ENCODE peak calls at places on chromosome 21, in six cellular contexts. O, B, H, L, S and M are unnamed samples.

GRCh38 chr21:46319192-46319591 is 4.5 kb downstream of the C21orf58 start:
- DNase-seq in S (no peak), H (no peak), L (no peak), O (no peak), B (no peak), M (no peak)

GRCh38 chr21:36330904-36331303 is 10.9 kb downstream of the MORC3 start:
- DNase-seq in L (peak; percentile 77), S (peak; percentile 57), O (peak; percentile 61), H (peak; percentile 42), B (no peak), M (peak; percentile 41)

GRCh38 chr21:36203603-36203889 is 46.9 kb downstream of the DOP1B start:
- DNase-seq in L (no peak), O (peak; percentile 28), B (no peak), S (no peak), H (peak; percentile 91), M (no peak)

GRCh38 chr21:37527716-37528115 is 161.1 kb downstream of the DYRK1A start:
- DNase-seq in O (no peak), H (no peak), L (no peak), B (no peak), S (no peak), M (no peak)

GRCh38 chr21:43193651-43194302 is 25.0 kb downstream of the CRYAA start:
- DNase-seq in S (no peak), L (peak; percentile 72), O (peak; percentile 38), H (peak; percentile 87), B (peak; percentile 27), M (peak; percentile 25)

GRCh38 chr21:42013338-42013737 is 3.2 kb upstream of the ZBTB21 start:
- DNase-seq in B (no peak), O (no peak), L (no peak), S (no peak), H (no peak), M (no peak)

GRCh38 chr21:33373451-33373850 is 29.8 kb upstream of the IFNGR2 start:
- DNase-seq in B (no peak), O (no peak), L (peak; percentile 51), H (peak; percentile 10), S (no peak), M (no peak)

GRCh38 chr21:14267071-14267470 is 51.1 kb downstream of the RBM11 start:
- DNase-seq in L (no peak), B (no peak), H (no peak), S (no peak), O (no peak), M (no peak)

GRCh38 chr21:42474043-42474831 is 21.8 kb downstream of the RSPH1 start:
- DNase-seq in L (no peak), O (peak; percentile 43), S (no peak), H (peak; percentile 5), B (peak; percentile 71), M (no peak)

GRCh38 chr21:45935628-45936027 is 45.9 kb upstream of the COL6A1 start:
- DNase-seq in O (no peak), S (peak; percentile 26), B (no peak), L (no peak), H (peak; percentile 62), M (peak; percentile 22)

GRCh38 chr21:23160914-23161313 is 2162.7 kb downstream of the NCAM2 start:
- DNase-seq in L (no peak), B (no peak), H (no peak), S (no peak), O (peak; percentile 3), M (no peak)

GRCh38 chr21:46024983-46025860 is 43.7 kb downstream of the COL6A1 start:
- DNase-seq in L (no peak), O (no peak), B (no peak), H (peak; percentile 90), S (no peak), M (no peak)

GRCh38 chr21:41366522-41367151 is 4.8 kb downstream of the MX2 start:
- DNase-seq in O (no peak), L (peak; percentile 60), B (no peak), H (peak; percentile 80), S (no peak), M (no peak)

GRCh38 chr21:36730291-36731281 is 31.7 kb downstream of the SIM2 start:
- DNase-seq in H (peak; percentile 49), B (no peak), S (no peak), L (no peak), O (no peak), M (no peak)

GRCh38 chr21:42118121-42118795 is 47.1 kb downstream of the UMODL1 start:
- DNase-seq in O (no peak), H (no peak), S (no peak), B (no peak), L (no peak), M (no peak)

GRCh38 chr21:41601573-41602371 is 93.8 kb upstream of the TMPRSS2 start:
- DNase-seq in H (peak; percentile 42), S (no peak), B (no peak), O (no peak), L (no peak), M (no peak)

GRCh38 chr21:25961042-25961441 is 209.5 kb downstream of the APP start:
- DNase-seq in H (no peak), L (no peak), O (no peak), S (peak; percentile 38), B (peak; percentile 53), M (peak; percentile 4)

GRCh38 chr21:28135646-28136045 is 857.0 kb downstream of the LTN1 start:
- DNase-seq in B (no peak), S (no peak), O (no peak), H (no peak), L (no peak), M (no peak)

DNA sequence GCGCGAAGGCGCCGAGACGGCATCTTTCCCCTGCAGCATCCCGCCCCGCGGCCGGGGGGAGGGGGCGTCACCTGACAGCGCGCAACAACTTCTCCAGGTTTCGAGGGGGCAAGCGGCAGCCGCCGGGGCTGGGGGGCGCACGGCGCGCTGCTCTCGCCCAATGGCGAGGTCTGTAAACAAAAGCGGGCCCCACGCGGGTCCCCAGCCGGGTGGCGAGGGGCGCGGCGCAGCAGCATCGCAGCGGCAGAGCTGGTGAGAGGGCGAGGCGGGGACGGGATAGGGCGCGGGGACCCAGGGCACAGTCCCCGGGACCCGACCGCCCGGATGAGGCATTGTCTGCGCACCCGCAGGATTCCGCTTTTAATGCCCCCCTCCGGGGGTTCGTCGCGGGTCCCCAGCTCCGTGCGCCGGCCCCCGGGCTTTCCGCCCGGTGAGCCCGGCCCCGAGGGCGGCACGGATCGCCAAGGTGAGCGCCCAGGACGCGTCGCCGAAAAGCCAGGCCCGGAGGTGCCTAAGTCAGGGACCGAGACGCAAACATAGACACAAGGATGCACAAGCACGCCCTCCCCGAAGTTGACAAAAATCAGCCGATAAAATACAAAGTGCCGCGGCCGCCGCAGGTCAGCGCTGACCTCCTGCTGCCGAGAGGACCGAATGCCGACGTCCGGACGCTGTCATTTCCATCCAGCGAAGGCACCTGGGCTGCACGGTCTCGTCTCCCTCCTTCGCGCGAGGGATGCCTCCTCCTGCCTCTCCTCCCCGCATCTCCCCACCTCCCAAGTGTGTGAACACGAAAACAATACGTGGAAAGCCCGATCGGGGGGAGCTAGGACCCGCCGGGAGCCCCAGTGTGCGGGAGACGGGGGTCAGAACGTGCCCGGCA is 101.3 kb upstream of the SOD1 start:
- DNase-seq in H (peak; percentile 15), L (no peak), S (peak; percentile 71), B (peak; percentile 48), O (peak; percentile 84), M (peak; percentile 59)
- H3K79me2 ChIP-seq in H (no peaks in the 10 kb centered on the region), L (no peaks in the 10 kb centered on the region), S (peaks cover 64% of the 10 kb centered on the region), B (no peaks in the 10 kb centered on the region), O (no peaks in the 10 kb centered on the region), M (peaks cover 39% of the 10 kb centered on the region)

GRCh38 chr21:15729674-15730483 is at the start of gene USP25:
- DNase-seq in H (peak; percentile 67), S (peak; percentile 91), B (peak; percentile 89), O (peak; percentile 96), L (peak; percentile 91), M (peak; percentile 91)

GRCh38 chr21:15730484-15731242 is 881 bp downstream of the USP25 start:
- DNase-seq in L (no peak), H (no peak), O (no peak), S (no peak), B (no peak), M (peak; percentile 57)

GRCh38 chr21:15732996-15733329 is 3.2 kb downstream of the USP25 start:
- DNase-seq in B (no peak), H (no peak), S (no peak), O (no peak), L (no peak), M (no peak)

GRCh38 chr21:15731243-15731613 is 1.4 kb downstream of the USP25 start:
- DNase-seq in O (no peak), B (no peak), H (peak; percentile 16), S (no peak), L (peak; percentile 58), M (no peak)

GRCh38 chr21:15732290-15732995 is 2.7 kb downstream of the USP25 start:
- DNase-seq in H (peak; percentile 51), S (no peak), L (peak; percentile 90), B (no peak), O (no peak), M (peak; percentile 18)
- H3K79me2 ChIP-seq in H (peaks cover 64% of the 10 kb centered on the region), S (peaks cover 70% of the 10 kb centered on the region), L (peaks cover 71% of the 10 kb centered on the region), B (peaks cover 27% of the 10 kb centered on the region), O (peaks cover 51% of the 10 kb centered on the region), M (peaks cover 72% of the 10 kb centered on the region)

GRCh38 chr21:21236981-21237380 is 238.8 kb downstream of the NCAM2 start:
- DNase-seq in S (no peak), L (no peak), O (no peak), B (no peak), H (no peak), M (no peak)

GRCh38 chr21:21238882-21239400 is 240.7 kb downstream of the NCAM2 start:
- DNase-seq in H (no peak), B (no peak), O (peak; percentile 5), L (no peak), S (no peak), M (no peak)
- H3K79me2 ChIP-seq in H (no peaks in the 10 kb centered on the region), B (no peaks in the 10 kb centered on the region), O (no peaks in the 10 kb centered on the region), L (no peaks in the 10 kb centered on the region), S (no peaks in the 10 kb centered on the region), M (no peaks in the 10 kb centered on the region)

GRCh38 chr21:44813149-44813548 is 4.7 kb downstream of the SUMO3 start:
- DNase-seq in B (no peak), O (no peak), S (no peak), H (no peak), L (no peak), M (no peak)
- H3K79me2 ChIP-seq in B (peaks cover 2% of the 10 kb centered on the region), O (peaks cover 87% of the 10 kb centered on the region), S (peaks cover 55% of the 10 kb centered on the region), H (peaks cover 68% of the 10 kb centered on the region), L (peaks cover 70% of the 10 kb centered on the region), M (peaks cover 91% of the 10 kb centered on the region)